ENCODE peak calls at places on chromosome 7, in four cellular contexts. B is kidney epithelial cell, Z is mammary epithelial cell, A is K562. T is an unnamed sample.

GRCh38 chr7:32942783-32943653 is 14.2 kb upstream of the FKBP9 start:
- DNase-seq in Z (peak; percentile 74), A (peak; percentile 87), B (no peak), T (peak; percentile 16)

GRCh38 chr7:94873239-94873638 is 34.2 kb upstream of the PPP1R9A start:
- DNase-seq in A (no peak), B (no peak), Z (no peak), T (no peak)

GRCh38 chr7:74222851-74223710 is 13.3 kb downstream of the LAT2 start:
- DNase-seq in B (no peak), Z (no peak), A (no peak), T (no peak)

GRCh38 chr7:156935250-156935649 is 14.3 kb upstream of the NOM1 start:
- DNase-seq in Z (peak; percentile 59), B (no peak), A (no peak), T (no peak)

GRCh38 chr7:101127460-101128039 is 646 bp downstream of the SERPINE1 start:
- DNase-seq in Z (no peak), A (no peak), B (no peak), T (no peak)

GRCh38 chr7:80542398-80542797 is 30.5 kb upstream of the GNAT3 start:
- DNase-seq in B (peak; percentile 58), Z (peak; percentile 84), A (no peak), T (peak; percentile 85)

GRCh38 chr7:105718511-105718925 is 137.2 kb upstream of the EFCAB10 start:
- DNase-seq in A (no peak), Z (peak; percentile 23), B (no peak), T (no peak)

GRCh38 chr7:82593780-82594179 is 150.2 kb upstream of the CACNA2D1 start:
- DNase-seq in B (peak; percentile 2), Z (peak; percentile 79), A (no peak), T (no peak)

GRCh38 chr7:121428857-121429489 is 32.9 kb upstream of the FAM3C start:
- DNase-seq in A (no peak), B (peak; percentile 77), Z (peak; percentile 5), T (no peak)

GRCh38 chr7:51031791-51032484 is 249.2 kb upstream of the GRB10 start:
- DNase-seq in A (no peak), B (no peak), Z (no peak), T (no peak)

GRCh38 chr7:140074780-140075179 is 12.0 kb upstream of the PARP12 start:
- DNase-seq in B (no peak), Z (no peak), A (no peak), T (no peak)

GRCh38 chr7:150941351-150941982 is 36.7 kb downstream of the KCNH2 start:
- DNase-seq in Z (no peak), B (no peak), A (no peak), T (no peak)

DNA sequence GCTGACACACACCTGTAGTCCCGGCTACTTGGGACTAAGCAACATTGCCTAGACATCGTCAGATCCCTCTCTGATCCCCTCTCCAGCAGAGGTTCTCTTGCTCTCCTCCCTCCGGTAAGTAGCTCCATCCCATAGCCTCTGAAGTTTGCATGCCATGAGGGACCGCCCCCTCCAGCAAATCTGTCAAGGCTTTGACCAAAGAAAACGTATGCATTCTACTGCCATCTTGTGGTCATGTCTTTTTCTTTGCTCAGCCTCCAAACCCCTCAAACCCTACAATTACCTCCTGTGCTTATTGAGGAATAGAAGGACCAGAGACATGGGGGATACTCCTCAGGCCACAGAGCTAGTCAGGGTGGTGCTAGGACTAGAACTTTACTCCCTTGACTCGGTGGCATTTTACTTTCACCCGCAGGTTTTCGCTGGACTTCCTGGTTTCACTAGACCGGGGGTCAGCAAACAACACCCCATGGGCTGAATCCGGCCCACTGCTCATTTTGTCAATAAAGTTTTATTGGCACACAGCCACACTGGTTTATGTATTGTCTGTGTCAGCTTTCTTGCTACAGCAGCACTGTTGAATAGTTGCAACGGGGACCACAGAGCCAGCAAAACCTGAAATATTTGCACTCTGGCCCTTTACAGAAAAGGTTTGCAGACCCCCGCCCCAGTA is 202.6 kb upstream of the FOXK1 start:
- DNase-seq in Z (peak; percentile 55), A (peak; percentile 64), B (peak; percentile 16), T (no peak)
- TF ChIP-seq CTCF in Z (peak; percentile 23), A (peak; percentile 58), B (peak; percentile 27), T (no peak)

GRCh38 chr7:141511370-141512335 is 39.6 kb upstream of the AGK start:
- DNase-seq in Z (no peak), B (peak; percentile 1), A (no peak), T (no peak)
- H3K4me3 ChIP-seq in Z (peak overlapping the region; percentile 3), B (peak overlapping the region; percentile 11), A (no peak overlapping the region), T (no peak overlapping the region)

GRCh38 chr7:27098493-27099223 is 2.9 kb upstream of the HOXA1 start:
- DNase-seq in Z (peak; percentile 67), A (no peak), B (no peak), T (no peak)

GRCh38 chr7:27097686-27098492 is 2.1 kb upstream of the HOXA1 start:
- DNase-seq in B (no peak), A (no peak), Z (peak; percentile 78), T (no peak)

GRCh38 chr7:27100601-27101187 is 1.8 kb downstream of the HOXA2 start:
- DNase-seq in B (no peak), A (no peak), Z (no peak), T (no peak)

GRCh38 chr7:27099839-27100225 is 2.7 kb downstream of the HOXA2 start:
- DNase-seq in Z (peak; percentile 35), A (no peak), B (no peak), T (no peak)

GRCh38 chr7:27099224-27099838 is 3.2 kb downstream of the HOXA2 start:
- DNase-seq in B (no peak), Z (peak; percentile 62), A (no peak), T (no peak)
- H3K27me3 ChIP-seq in B (no peaks in the 10 kb centered on the region), Z (no peaks in the 10 kb centered on the region), A (peaks cover 63% of the 10 kb centered on the region), T (peaks cover 2% of the 10 kb centered on the region)

GRCh38 chr7:143321734-143322133 is 5.8 kb downstream of the CLCN1 start:
- DNase-seq in B (no peak), Z (no peak), A (no peak), T (no peak)
- TF ChIP-seq CTCF in B (no peak), Z (peak; percentile 64), A (peak; percentile 22), T (peak; percentile 20)